ENCODE peak calls at places on chromosomes 7 and 10, in seven cellular contexts. One of them, this sample, is unnamed.

GRCh38 chr10:26438534-26439269 is 561 bp downstream of the APBB1IP start:
- DNase-seq in MM.1S: no peak
- DNase-seq in GM13976: peak
- DNase-seq in neural crest cell: no peak
- DNase-seq in lung: peak
- DNase-seq in cardiac muscle cell: peak
- DNase-seq in brain microvascular endothelial cell: no peak
- DNase-seq in this sample: no peak

GRCh38 chr10:1151071-1152033 is 95.2 kb downstream of the WDR37 start:
- DNase-seq in MM.1S: no peak
- DNase-seq in GM13976: no peak
- DNase-seq in neural crest cell: no peak
- DNase-seq in lung: no peak
- DNase-seq in cardiac muscle cell: no peak
- DNase-seq in brain microvascular endothelial cell: no peak
- DNase-seq in this sample: peak

GRCh38 chr7:47000561-47000960 is 581.4 kb downstream of the TNS3 start:
- DNase-seq in MM.1S: no peak
- DNase-seq in GM13976: no peak
- DNase-seq in neural crest cell: no peak
- DNase-seq in lung: no peak
- DNase-seq in cardiac muscle cell: no peak
- DNase-seq in brain microvascular endothelial cell: no peak
- DNase-seq in this sample: no peak

GRCh38 chr7:110839866-110840265 is 251.1 kb upstream of the LRRN3 start:
- DNase-seq in MM.1S: no peak
- DNase-seq in GM13976: no peak
- DNase-seq in neural crest cell: no peak
- DNase-seq in lung: no peak
- DNase-seq in cardiac muscle cell: peak
- DNase-seq in brain microvascular endothelial cell: peak
- DNase-seq in this sample: peak

GRCh38 chr10:62454696-62455451 is 80.7 kb downstream of the ZNF365 start:
- DNase-seq in MM.1S: no peak
- DNase-seq in GM13976: no peak
- DNase-seq in neural crest cell: no peak
- DNase-seq in lung: peak
- DNase-seq in cardiac muscle cell: peak
- DNase-seq in brain microvascular endothelial cell: peak
- DNase-seq in this sample: no peak

GRCh38 chr7:101864039-101864438 is 46.6 kb downstream of the CUX1 start:
- DNase-seq in MM.1S: no peak
- DNase-seq in GM13976: no peak
- DNase-seq in neural crest cell: no peak
- DNase-seq in lung: no peak
- DNase-seq in cardiac muscle cell: no peak
- DNase-seq in brain microvascular endothelial cell: no peak
- DNase-seq in this sample: no peak

GRCh38 chr10:28315140-28315539 is 12.3 kb upstream of the MPP7 start:
- DNase-seq in MM.1S: no peak
- DNase-seq in GM13976: no peak
- DNase-seq in neural crest cell: no peak
- DNase-seq in lung: no peak
- DNase-seq in cardiac muscle cell: no peak
- DNase-seq in brain microvascular endothelial cell: no peak
- DNase-seq in this sample: no peak

GRCh38 chr10:49596836-49597235 is 13.3 kb upstream of the SLC18A3 start:
- DNase-seq in MM.1S: no peak
- DNase-seq in GM13976: no peak
- DNase-seq in neural crest cell: no peak
- DNase-seq in lung: no peak
- DNase-seq in cardiac muscle cell: no peak
- DNase-seq in brain microvascular endothelial cell: no peak
- DNase-seq in this sample: no peak

GRCh38 chr10:102065561-102066420 is 642 bp downstream of the HPS6 start:
- DNase-seq in MM.1S: peak
- DNase-seq in GM13976: peak
- DNase-seq in neural crest cell: peak
- DNase-seq in lung: no peak
- DNase-seq in cardiac muscle cell: peak
- DNase-seq in brain microvascular endothelial cell: peak
- DNase-seq in this sample: no peak

GRCh38 chr7:14761506-14762296 is 140.8 kb downstream of the DGKB start:
- DNase-seq in MM.1S: no peak
- DNase-seq in GM13976: no peak
- DNase-seq in neural crest cell: no peak
- DNase-seq in lung: no peak
- DNase-seq in cardiac muscle cell: peak
- DNase-seq in brain microvascular endothelial cell: peak
- DNase-seq in this sample: peak

GRCh38 chr7:43462836-43463235 is 120.1 kb upstream of the STK17A start:
- DNase-seq in MM.1S: no peak
- DNase-seq in GM13976: no peak
- DNase-seq in neural crest cell: no peak
- DNase-seq in lung: no peak
- DNase-seq in cardiac muscle cell: peak
- DNase-seq in brain microvascular endothelial cell: no peak
- DNase-seq in this sample: no peak

GRCh38 chr10:89091501-89091900 is 100.9 kb downstream of the FAS start:
- DNase-seq in MM.1S: no peak
- DNase-seq in GM13976: no peak
- DNase-seq in neural crest cell: no peak
- DNase-seq in lung: no peak
- DNase-seq in cardiac muscle cell: peak
- DNase-seq in brain microvascular endothelial cell: no peak
- DNase-seq in this sample: no peak

GRCh38 chr10:101762736-101763135 is 13.2 kb downstream of the FGF8 start:
- DNase-seq in MM.1S: no peak
- DNase-seq in GM13976: no peak
- DNase-seq in neural crest cell: no peak
- DNase-seq in lung: no peak
- DNase-seq in cardiac muscle cell: no peak
- DNase-seq in brain microvascular endothelial cell: no peak
- DNase-seq in this sample: no peak

GRCh38 chr10:90915141-90916075 is 5.5 kb downstream of the ANKRD1 start:
- DNase-seq in MM.1S: no peak
- DNase-seq in GM13976: no peak
- DNase-seq in neural crest cell: no peak
- DNase-seq in lung: no peak
- DNase-seq in cardiac muscle cell: no peak
- DNase-seq in brain microvascular endothelial cell: no peak
- DNase-seq in this sample: no peak

GRCh38 chr7:65448824-65449504 is 75.3 kb downstream of the ZNF92 start:
- DNase-seq in MM.1S: no peak
- DNase-seq in GM13976: no peak
- DNase-seq in neural crest cell: no peak
- DNase-seq in lung: no peak
- DNase-seq in cardiac muscle cell: peak
- DNase-seq in brain microvascular endothelial cell: peak
- DNase-seq in this sample: no peak

GRCh38 chr7:36044096-36044892 is 108.8 kb upstream of the EEPD1 start:
- DNase-seq in MM.1S: no peak
- DNase-seq in GM13976: no peak
- DNase-seq in neural crest cell: no peak
- DNase-seq in lung: no peak
- DNase-seq in cardiac muscle cell: peak
- DNase-seq in brain microvascular endothelial cell: no peak
- DNase-seq in this sample: no peak

GRCh38 chr7:138662066-138663061 is 38.8 kb downstream of the SVOPL start:
- DNase-seq in MM.1S: no peak
- DNase-seq in GM13976: no peak
- DNase-seq in neural crest cell: no peak
- DNase-seq in lung: no peak
- DNase-seq in cardiac muscle cell: no peak
- DNase-seq in brain microvascular endothelial cell: no peak
- DNase-seq in this sample: no peak

GRCh38 chr10:30055094-30055701 is 4.2 kb downstream of the JCAD start:
- DNase-seq in MM.1S: no peak
- DNase-seq in GM13976: no peak
- DNase-seq in neural crest cell: no peak
- DNase-seq in lung: no peak
- DNase-seq in cardiac muscle cell: peak
- DNase-seq in brain microvascular endothelial cell: no peak
- DNase-seq in this sample: peak

GRCh38 chr10:133362846-133363245 is 5.0 kb upstream of the FUOM start:
- DNase-seq in MM.1S: no peak
- DNase-seq in GM13976: no peak
- DNase-seq in neural crest cell: no peak
- DNase-seq in lung: no peak
- DNase-seq in cardiac muscle cell: no peak
- DNase-seq in brain microvascular endothelial cell: no peak
- DNase-seq in this sample: no peak
- TF ChIP-seq CTCF in MM.1S: no peak
- TF ChIP-seq CTCF in GM13976: no peak
- TF ChIP-seq CTCF in neural crest cell: no peak
- TF ChIP-seq CTCF in lung: no peak
- TF ChIP-seq CTCF in cardiac muscle cell: no peak
- TF ChIP-seq CTCF in brain microvascular endothelial cell: no peak
- TF ChIP-seq CTCF in this sample: no peak

GRCh38 chr7:2247141-2247985 is 5.3 kb downstream of the NUDT1 start:
- DNase-seq in MM.1S: no peak
- DNase-seq in GM13976: peak
- DNase-seq in neural crest cell: peak
- DNase-seq in lung: no peak
- DNase-seq in cardiac muscle cell: peak
- DNase-seq in brain microvascular endothelial cell: no peak
- DNase-seq in this sample: no peak
- TF ChIP-seq CTCF in MM.1S: peak
- TF ChIP-seq CTCF in GM13976: peak
- TF ChIP-seq CTCF in neural crest cell: peak
- TF ChIP-seq CTCF in lung: no peak
- TF ChIP-seq CTCF in cardiac muscle cell: peak
- TF ChIP-seq CTCF in brain microvascular endothelial cell: peak
- TF ChIP-seq CTCF in this sample: peak

DNA sequence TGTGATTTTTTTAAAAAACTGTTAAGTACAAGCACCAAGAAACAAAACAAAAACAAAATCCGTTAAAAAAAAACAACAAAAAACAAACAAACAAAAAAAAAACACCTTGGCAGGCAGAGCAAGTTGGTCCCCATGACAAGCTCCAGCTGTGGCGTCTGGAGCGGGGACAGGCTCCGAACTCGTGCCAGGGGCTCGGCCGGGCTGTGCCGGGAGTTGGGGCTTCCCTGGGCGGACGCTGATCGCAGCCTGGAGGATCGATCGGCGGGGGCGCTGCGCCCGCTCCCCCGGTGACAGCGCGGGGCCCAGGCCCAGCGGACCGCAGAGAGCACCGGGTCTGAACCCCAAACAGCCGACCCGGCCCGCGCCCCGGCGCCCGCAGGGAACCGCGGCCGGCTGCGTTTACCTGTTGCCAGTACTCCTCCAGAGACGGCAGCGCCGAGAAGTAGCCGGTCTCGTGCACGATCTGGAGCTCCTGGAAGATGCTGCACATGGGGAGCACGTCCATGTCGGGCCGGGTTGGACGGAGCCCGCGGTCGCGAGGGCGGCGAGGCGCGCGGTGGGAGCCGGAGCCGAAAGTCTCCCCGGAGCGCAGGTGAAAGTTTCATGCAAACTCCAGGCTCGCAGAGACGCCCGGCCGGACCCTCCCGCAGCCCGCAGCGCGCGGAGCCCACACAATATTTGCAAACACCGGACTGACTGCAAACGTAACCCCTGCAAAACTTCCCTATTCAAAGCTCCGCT is at the start of gene KLF6:
- DNase-seq in MM.1S: peak
- DNase-seq in GM13976: peak
- DNase-seq in neural crest cell: peak
- DNase-seq in lung: no peak
- DNase-seq in cardiac muscle cell: peak
- DNase-seq in brain microvascular endothelial cell: no peak
- DNase-seq in this sample: no peak
- TF ChIP-seq CTCF in MM.1S: no peak
- TF ChIP-seq CTCF in GM13976: peak
- TF ChIP-seq CTCF in neural crest cell: no peak
- TF ChIP-seq CTCF in lung: no peak
- TF ChIP-seq CTCF in cardiac muscle cell: no peak
- TF ChIP-seq CTCF in brain microvascular endothelial cell: no peak
- TF ChIP-seq CTCF in this sample: no peak

GRCh38 chr7:34596887-34597286 is 61.1 kb upstream of the NPSR1 start:
- DNase-seq in MM.1S: peak
- DNase-seq in GM13976: no peak
- DNase-seq in neural crest cell: no peak
- DNase-seq in lung: no peak
- DNase-seq in cardiac muscle cell: peak
- DNase-seq in brain microvascular endothelial cell: peak
- DNase-seq in this sample: peak
- TF ChIP-seq CTCF in MM.1S: peak
- TF ChIP-seq CTCF in GM13976: peak
- TF ChIP-seq CTCF in neural crest cell: peak
- TF ChIP-seq CTCF in lung: no peak
- TF ChIP-seq CTCF in cardiac muscle cell: peak
- TF ChIP-seq CTCF in brain microvascular endothelial cell: peak
- TF ChIP-seq CTCF in this sample: no peak

GRCh38 chr7:1953199-1954190 is 279.2 kb downstream of the MAD1L1 start:
- DNase-seq in MM.1S: no peak
- DNase-seq in GM13976: no peak
- DNase-seq in neural crest cell: no peak
- DNase-seq in lung: no peak
- DNase-seq in cardiac muscle cell: no peak
- DNase-seq in brain microvascular endothelial cell: no peak
- DNase-seq in this sample: no peak

GRCh38 chr7:1956141-1956540 is 276.6 kb downstream of the MAD1L1 start:
- DNase-seq in MM.1S: no peak
- DNase-seq in GM13976: no peak
- DNase-seq in neural crest cell: no peak
- DNase-seq in lung: no peak
- DNase-seq in cardiac muscle cell: no peak
- DNase-seq in brain microvascular endothelial cell: no peak
- DNase-seq in this sample: no peak

GRCh38 chr7:1952781-1953180 is 280.0 kb downstream of the MAD1L1 start:
- DNase-seq in MM.1S: no peak
- DNase-seq in GM13976: no peak
- DNase-seq in neural crest cell: no peak
- DNase-seq in lung: no peak
- DNase-seq in cardiac muscle cell: no peak
- DNase-seq in brain microvascular endothelial cell: no peak
- DNase-seq in this sample: no peak

GRCh38 chr7:1952169-1952760 is 280.5 kb downstream of the MAD1L1 start:
- DNase-seq in MM.1S: no peak
- DNase-seq in GM13976: no peak
- DNase-seq in neural crest cell: no peak
- DNase-seq in lung: no peak
- DNase-seq in cardiac muscle cell: no peak
- DNase-seq in brain microvascular endothelial cell: no peak
- DNase-seq in this sample: no peak

DNA sequence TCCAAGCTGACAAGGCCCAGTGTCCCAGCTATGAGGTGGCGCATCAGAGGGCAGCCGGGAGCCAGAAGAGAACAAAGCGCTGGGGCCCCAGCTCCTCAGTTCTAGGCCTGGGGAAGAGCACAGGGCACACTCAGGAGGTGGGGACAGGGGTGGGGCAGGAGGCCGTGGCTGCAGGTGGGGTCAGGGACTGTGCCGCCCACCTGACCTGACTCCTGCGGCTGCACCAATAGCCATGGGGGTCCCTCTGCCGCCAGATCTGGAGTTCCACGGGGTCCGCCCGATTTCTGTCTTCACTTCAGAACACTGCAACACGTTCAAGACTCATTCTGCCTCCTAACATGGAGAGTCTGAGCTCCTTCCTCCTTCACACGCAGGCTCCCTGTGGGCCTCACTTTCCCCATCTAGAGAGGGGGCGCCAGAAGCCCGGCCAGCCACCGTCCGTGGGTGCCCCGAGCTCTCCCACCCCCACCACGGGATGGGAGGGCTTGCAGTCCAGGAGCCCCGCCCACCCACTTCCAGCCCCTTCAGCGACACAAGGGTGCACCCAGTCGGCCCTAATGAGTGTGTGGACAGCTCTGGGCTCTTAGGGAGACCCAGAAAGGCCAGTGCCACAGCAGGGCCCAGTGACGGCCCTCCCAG is 278.3 kb downstream of the MAD1L1 start:
- DNase-seq in MM.1S: no peak
- DNase-seq in GM13976: no peak
- DNase-seq in neural crest cell: no peak
- DNase-seq in lung: no peak
- DNase-seq in cardiac muscle cell: no peak
- DNase-seq in brain microvascular endothelial cell: no peak
- DNase-seq in this sample: no peak
- TF ChIP-seq CTCF in MM.1S: no peak
- TF ChIP-seq CTCF in GM13976: no peak
- TF ChIP-seq CTCF in neural crest cell: no peak
- TF ChIP-seq CTCF in lung: no peak
- TF ChIP-seq CTCF in cardiac muscle cell: no peak
- TF ChIP-seq CTCF in brain microvascular endothelial cell: no peak
- TF ChIP-seq CTCF in this sample: no peak

This sample was measured in testis.